ENCODE peak calls at places on chromosomes 16 and 17, in seven cellular contexts. One of them, this sample, is unnamed.
A peak's percentile ranks its signal among the peaks of the same experiment; 100 is the strongest.

GRCh38 chr17:82007495-82008257 is 15.0 kb downstream of the CENPX start:
- DNase-seq in HCT116: no peak
- DNase-seq in SK-N-SH: no peak
- DNase-seq in GM12878: no peak
- DNase-seq in K562: no peak
- DNase-seq in H1: no peak
- DNase-seq in HepG2: no peak
- DNase-seq in this sample: no peak

GRCh38 chr16:11005611-11005975 is 61.2 kb downstream of the CLEC16A start:
- DNase-seq in HCT116: no peak
- DNase-seq in SK-N-SH: no peak
- DNase-seq in GM12878: no peak
- DNase-seq in K562: no peak
- DNase-seq in H1: no peak
- DNase-seq in HepG2: no peak
- DNase-seq in this sample: no peak

GRCh38 chr16:86595983-86596605 is 17.7 kb downstream of the FOXL1 start:
- DNase-seq in HCT116: no peak
- DNase-seq in SK-N-SH: no peak
- DNase-seq in GM12878: no peak
- DNase-seq in K562: no peak
- DNase-seq in H1: no peak
- DNase-seq in HepG2: no peak
- DNase-seq in this sample: no peak

GRCh38 chr17:49454050-49454449 is 39.4 kb upstream of the PHB1 start:
- DNase-seq in HCT116: peak; percentile 27
- DNase-seq in SK-N-SH: no peak
- DNase-seq in GM12878: no peak
- DNase-seq in K562: no peak
- DNase-seq in H1: no peak
- DNase-seq in HepG2: peak; percentile 95
- DNase-seq in this sample: no peak

GRCh38 chr17:21548236-21548635 is 144.1 kb upstream of the KCNJ18 start:
- DNase-seq in HCT116: no peak
- DNase-seq in SK-N-SH: no peak
- DNase-seq in GM12878: no peak
- DNase-seq in K562: no peak
- DNase-seq in H1: no peak
- DNase-seq in HepG2: no peak
- DNase-seq in this sample: no peak

GRCh38 chr16:58638148-58639036 is 8.8 kb upstream of the CNOT1 start:
- DNase-seq in HCT116: peak; percentile 54
- DNase-seq in SK-N-SH: no peak
- DNase-seq in GM12878: no peak
- DNase-seq in K562: peak; percentile 30
- DNase-seq in H1: no peak
- DNase-seq in HepG2: peak; percentile 79
- DNase-seq in this sample: peak; percentile 41

GRCh38 chr17:65235284-65235683 is 98.1 kb downstream of the RGS9 start:
- DNase-seq in HCT116: no peak
- DNase-seq in SK-N-SH: no peak
- DNase-seq in GM12878: no peak
- DNase-seq in K562: no peak
- DNase-seq in H1: no peak
- DNase-seq in HepG2: no peak
- DNase-seq in this sample: no peak

GRCh38 chr17:1999557-2000251 is 25.4 kb downstream of the RTN4RL1 start:
- DNase-seq in HCT116: no peak
- DNase-seq in SK-N-SH: peak; percentile 51
- DNase-seq in GM12878: no peak
- DNase-seq in K562: no peak
- DNase-seq in H1: no peak
- DNase-seq in HepG2: peak; percentile 25
- DNase-seq in this sample: no peak

GRCh38 chr17:42167807-42168206 is 13.0 kb upstream of the RAB5C start:
- DNase-seq in HCT116: no peak
- DNase-seq in SK-N-SH: no peak
- DNase-seq in GM12878: no peak
- DNase-seq in K562: no peak
- DNase-seq in H1: no peak
- DNase-seq in HepG2: no peak
- DNase-seq in this sample: no peak

GRCh38 chr17:41663451-41664171 is 25.1 kb upstream of the EIF1 start:
- DNase-seq in HCT116: no peak
- DNase-seq in SK-N-SH: no peak
- DNase-seq in GM12878: no peak
- DNase-seq in K562: no peak
- DNase-seq in H1: no peak
- DNase-seq in HepG2: no peak
- DNase-seq in this sample: no peak

GRCh38 chr17:77011173-77012011 is 129.4 kb upstream of the SEC14L1 start:
- DNase-seq in HCT116: peak; percentile 48
- DNase-seq in SK-N-SH: peak; percentile 58
- DNase-seq in GM12878: no peak
- DNase-seq in K562: no peak
- DNase-seq in H1: peak; percentile 86
- DNase-seq in HepG2: peak; percentile 53
- DNase-seq in this sample: peak; percentile 70

GRCh38 chr17:77728871-77729270 is 229.6 kb upstream of the TNRC6C start:
- DNase-seq in HCT116: no peak
- DNase-seq in SK-N-SH: no peak
- DNase-seq in GM12878: no peak
- DNase-seq in K562: no peak
- DNase-seq in H1: peak; percentile 19
- DNase-seq in HepG2: no peak
- DNase-seq in this sample: no peak

GRCh38 chr16:4839942-4840341 is 7.1 kb downstream of the GLYR1 start:
- DNase-seq in HCT116: no peak
- DNase-seq in SK-N-SH: no peak
- DNase-seq in GM12878: no peak
- DNase-seq in K562: no peak
- DNase-seq in H1: no peak
- DNase-seq in HepG2: no peak
- DNase-seq in this sample: no peak

GRCh38 chr16:6898896-6899295 is 433.7 kb upstream of the RBFOX1 start:
- DNase-seq in HCT116: no peak
- DNase-seq in SK-N-SH: no peak
- DNase-seq in GM12878: no peak
- DNase-seq in K562: no peak
- DNase-seq in H1: no peak
- DNase-seq in HepG2: no peak
- DNase-seq in this sample: no peak

GRCh38 chr16:6905601-6906000 is 427.0 kb upstream of the RBFOX1 start:
- DNase-seq in HCT116: no peak
- DNase-seq in SK-N-SH: no peak
- DNase-seq in GM12878: no peak
- DNase-seq in K562: no peak
- DNase-seq in H1: no peak
- DNase-seq in HepG2: no peak
- DNase-seq in this sample: no peak

GRCh38 chr16:6897910-6898475 is 434.7 kb upstream of the RBFOX1 start:
- DNase-seq in HCT116: no peak
- DNase-seq in SK-N-SH: no peak
- DNase-seq in GM12878: no peak
- DNase-seq in K562: no peak
- DNase-seq in H1: no peak
- DNase-seq in HepG2: no peak
- DNase-seq in this sample: no peak

DNA sequence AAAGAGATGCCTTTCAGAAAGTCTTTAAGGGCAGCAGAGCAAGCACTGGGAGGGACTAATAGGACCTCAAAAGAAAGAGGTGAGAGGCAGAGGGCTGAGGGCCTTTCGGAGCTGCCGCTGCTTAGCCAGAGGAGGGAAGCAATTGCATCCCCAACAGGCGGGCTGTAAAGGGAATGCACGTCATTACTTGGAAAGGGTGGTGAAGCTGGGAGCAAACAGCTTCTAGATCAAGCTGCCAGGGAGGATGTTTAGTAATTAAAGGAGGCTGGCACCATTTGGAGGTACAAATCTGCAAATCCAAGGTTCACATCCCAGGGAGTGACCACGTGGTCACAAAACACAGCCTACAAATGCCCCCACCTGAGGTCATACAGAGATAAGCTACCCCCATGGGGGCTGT is 429.0 kb upstream of the RBFOX1 start:
- DNase-seq in HCT116: no peak
- DNase-seq in SK-N-SH: no peak
- DNase-seq in GM12878: no peak
- DNase-seq in K562: no peak
- DNase-seq in H1: no peak
- DNase-seq in HepG2: no peak
- DNase-seq in this sample: no peak
- TF ChIP-seq JUND in HCT116: no peak
- TF ChIP-seq JUND in SK-N-SH: no peak
- TF ChIP-seq JUND in GM12878: no peak
- TF ChIP-seq JUND in K562: no peak
- TF ChIP-seq JUND in H1: no peak
- TF ChIP-seq JUND in HepG2: no peak
- TF ChIP-seq JUND in this sample: no peak

GRCh38 chr17:78885956-78886355 is 17.0 kb downstream of the CEP295NL start:
- DNase-seq in HCT116: peak; percentile 26
- DNase-seq in SK-N-SH: peak; percentile 9
- DNase-seq in GM12878: no peak
- DNase-seq in K562: no peak
- DNase-seq in H1: no peak
- DNase-seq in HepG2: no peak
- DNase-seq in this sample: no peak

GRCh38 chr17:78883090-78883532 is 19.9 kb downstream of the CEP295NL start:
- DNase-seq in HCT116: peak; percentile 71
- DNase-seq in SK-N-SH: peak; percentile 94
- DNase-seq in GM12878: no peak
- DNase-seq in K562: peak; percentile 85
- DNase-seq in H1: no peak
- DNase-seq in HepG2: peak; percentile 92
- DNase-seq in this sample: no peak

GRCh38 chr17:78883533-78884131 is 19.4 kb downstream of the CEP295NL start:
- DNase-seq in HCT116: peak; percentile 72
- DNase-seq in SK-N-SH: peak; percentile 93
- DNase-seq in GM12878: no peak
- DNase-seq in K562: no peak
- DNase-seq in H1: peak; percentile 68
- DNase-seq in HepG2: peak; percentile 89
- DNase-seq in this sample: no peak

GRCh38 chr17:78884876-78885667 is 17.9 kb downstream of the CEP295NL start:
- DNase-seq in HCT116: no peak
- DNase-seq in SK-N-SH: peak; percentile 29
- DNase-seq in GM12878: no peak
- DNase-seq in K562: no peak
- DNase-seq in H1: no peak
- DNase-seq in HepG2: no peak
- DNase-seq in this sample: no peak

GRCh38 chr17:78884148-78884870 is 18.7 kb downstream of the CEP295NL start:
- DNase-seq in HCT116: no peak
- DNase-seq in SK-N-SH: no peak
- DNase-seq in GM12878: no peak
- DNase-seq in K562: no peak
- DNase-seq in H1: peak; percentile 62
- DNase-seq in HepG2: no peak
- DNase-seq in this sample: no peak
- TF ChIP-seq JUND in HCT116: no peak
- TF ChIP-seq JUND in SK-N-SH: no peak
- TF ChIP-seq JUND in GM12878: no peak
- TF ChIP-seq JUND in K562: no peak
- TF ChIP-seq JUND in H1: no peak
- TF ChIP-seq JUND in HepG2: no peak
- TF ChIP-seq JUND in this sample: no peak

DNA sequence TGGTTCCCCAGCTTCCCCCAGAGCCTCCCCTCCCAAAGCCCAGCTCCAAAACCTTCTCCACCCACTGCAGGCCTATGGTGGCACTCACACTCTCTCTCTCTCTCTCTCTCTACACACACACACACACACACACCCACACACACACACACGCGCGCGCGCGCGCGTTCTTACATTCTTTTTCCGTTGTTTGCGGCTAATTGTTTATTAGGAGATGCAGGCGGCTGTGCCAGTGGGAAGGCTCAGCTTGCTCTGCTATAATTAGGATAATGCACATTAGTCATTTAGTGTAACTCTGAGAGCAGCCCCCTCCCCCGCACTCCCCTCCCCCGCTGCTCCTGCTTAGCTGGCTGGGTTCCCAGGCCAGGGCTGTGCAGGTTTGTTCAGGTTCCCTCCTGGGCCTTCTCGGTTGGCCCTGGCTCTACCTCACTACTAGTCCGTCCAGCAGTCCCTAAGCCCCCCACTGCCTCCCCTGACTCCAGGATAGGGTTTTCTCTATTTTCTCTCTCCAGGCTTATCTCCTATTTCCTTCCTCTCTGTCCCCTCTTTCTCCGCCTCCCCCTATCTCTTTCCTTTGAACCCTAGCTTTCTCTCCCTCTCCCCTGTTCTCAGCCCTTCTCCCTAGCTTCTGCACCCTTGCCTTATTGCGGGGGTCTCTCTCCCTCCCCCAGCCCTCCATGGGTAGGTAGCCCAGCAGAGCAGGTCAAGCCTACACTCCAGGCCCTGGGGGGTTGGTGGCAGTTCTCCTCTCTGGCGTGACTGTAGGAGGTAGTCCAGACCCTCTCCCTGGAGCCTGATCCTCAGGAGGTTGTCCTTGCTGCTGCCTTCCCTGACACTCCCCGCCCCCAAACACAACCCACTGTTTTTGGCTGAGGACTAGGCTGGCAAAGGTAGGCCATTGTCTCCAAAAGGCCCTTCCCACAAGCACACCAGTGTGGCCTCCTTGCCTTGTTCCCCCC is 34.0 kb downstream of the TMEM132E start:
- DNase-seq in HCT116: no peak
- DNase-seq in SK-N-SH: peak; percentile 77
- DNase-seq in GM12878: no peak
- DNase-seq in K562: peak; percentile 45
- DNase-seq in H1: peak; percentile 54
- DNase-seq in HepG2: no peak
- DNase-seq in this sample: no peak
- TF ChIP-seq JUND in HCT116: no peak
- TF ChIP-seq JUND in SK-N-SH: no peak
- TF ChIP-seq JUND in GM12878: no peak
- TF ChIP-seq JUND in K562: no peak
- TF ChIP-seq JUND in H1: no peak
- TF ChIP-seq JUND in HepG2: no peak
- TF ChIP-seq JUND in this sample: no peak

GRCh38 chr16:55039042-55039441 is 108.4 kb downstream of the IRX5 start:
- DNase-seq in HCT116: no peak
- DNase-seq in SK-N-SH: no peak
- DNase-seq in GM12878: no peak
- DNase-seq in K562: no peak
- DNase-seq in H1: no peak
- DNase-seq in HepG2: no peak
- DNase-seq in this sample: no peak

GRCh38 chr16:55040366-55041086 is 109.9 kb downstream of the IRX5 start:
- DNase-seq in HCT116: no peak
- DNase-seq in SK-N-SH: no peak
- DNase-seq in GM12878: no peak
- DNase-seq in K562: no peak
- DNase-seq in H1: no peak
- DNase-seq in HepG2: no peak
- DNase-seq in this sample: no peak

GRCh38 chr16:55039931-55040330 is 109.3 kb downstream of the IRX5 start:
- DNase-seq in HCT116: no peak
- DNase-seq in SK-N-SH: no peak
- DNase-seq in GM12878: no peak
- DNase-seq in K562: no peak
- DNase-seq in H1: no peak
- DNase-seq in HepG2: no peak
- DNase-seq in this sample: no peak

GRCh38 chr16:55041540-55042234 is 111.0 kb downstream of the IRX5 start:
- DNase-seq in HCT116: no peak
- DNase-seq in SK-N-SH: no peak
- DNase-seq in GM12878: no peak
- DNase-seq in K562: no peak
- DNase-seq in H1: no peak
- DNase-seq in HepG2: no peak
- DNase-seq in this sample: no peak

GRCh38 chr16:55039511-55039910 is 108.8 kb downstream of the IRX5 start:
- DNase-seq in HCT116: no peak
- DNase-seq in SK-N-SH: no peak
- DNase-seq in GM12878: no peak
- DNase-seq in K562: no peak
- DNase-seq in H1: no peak
- DNase-seq in HepG2: no peak
- DNase-seq in this sample: no peak
- TF ChIP-seq JUND in HCT116: no peak
- TF ChIP-seq JUND in SK-N-SH: no peak
- TF ChIP-seq JUND in GM12878: no peak
- TF ChIP-seq JUND in K562: no peak
- TF ChIP-seq JUND in H1: no peak
- TF ChIP-seq JUND in HepG2: no peak
- TF ChIP-seq JUND in this sample: no peak